ENCODE peak calls at places on chromosome 9, in seven cellular contexts. B is kidney tubule cell; C is mesenchymal stem cell; U is naive thymus-derived CD8-positive, alpha-beta T cell; D is putamen; P is upper lobe of right lung; G is kidney epithelial cell. S is an unnamed sample.
A peak's percentile ranks its signal among the peaks of the same experiment; 100 is the strongest.

GRCh38 chr9:3689555-3689954 is 163.8 kb upstream of the RFX3 start:
- DNase-seq in B (no peak), C (no peak), U (no peak), D (no peak), P (no peak), G (no peak), S (no peak)

GRCh38 chr9:7970666-7971335 is 171.2 kb upstream of the DMAC1 start:
- DNase-seq in B (peak; percentile 35), C (no peak), U (no peak), D (no peak), P (no peak), G (no peak), S (no peak)

GRCh38 chr9:105833271-105833975 is 139.1 kb downstream of the TMEM38B start:
- DNase-seq in B (no peak), C (no peak), U (no peak), D (no peak), P (no peak), G (no peak), S (no peak)

GRCh38 chr9:3401556-3401955 is 124.2 kb downstream of the RFX3 start:
- DNase-seq in B (no peak), C (no peak), U (no peak), D (no peak), P (no peak), G (no peak), S (no peak)

GRCh38 chr9:91905958-91906585 is 44.0 kb downstream of the ROR2 start:
- DNase-seq in B (no peak), C (no peak), U (peak; percentile 49), D (no peak), P (no peak), G (no peak), S (peak; percentile 35)

GRCh38 chr9:132744881-132745761 is 74.9 kb downstream of the GTF3C4 start:
- DNase-seq in B (no peak), C (peak; percentile 6), U (no peak), D (no peak), P (peak; percentile 28), G (no peak), S (no peak)

GRCh38 chr9:94630833-94631232 is 8.5 kb downstream of the FBP1 start:
- DNase-seq in B (no peak), C (no peak), U (no peak), D (no peak), P (no peak), G (no peak), S (no peak)

GRCh38 chr9:131677445-131678180 is 62.3 kb downstream of the RAPGEF1 start:
- DNase-seq in B (peak; percentile 66), C (peak; percentile 85), U (no peak), D (peak; percentile 36), P (no peak), G (no peak), S (no peak)

GRCh38 chr9:136170291-136170901 is 34.5 kb downstream of the LHX3 start:
- DNase-seq in B (peak; percentile 9), C (peak; percentile 5), U (peak; percentile 45), D (no peak), P (no peak), G (no peak), S (peak; percentile 29)

GRCh38 chr9:108039491-108039890 is 549.9 kb upstream of the KLF4 start:
- DNase-seq in B (peak; percentile 45), C (no peak), U (no peak), D (no peak), P (no peak), G (no peak), S (no peak)

GRCh38 chr9:133382507-133383141 is 6.5 kb downstream of the STKLD1 start:
- DNase-seq in B (no peak), C (no peak), U (no peak), D (no peak), P (no peak), G (no peak), S (no peak)

GRCh38 chr9:92887880-92888338 is 10.1 kb upstream of the ZNF484 start:
- DNase-seq in B (peak; percentile 54), C (no peak), U (peak; percentile 69), D (no peak), P (no peak), G (no peak), S (peak; percentile 45)

GRCh38 chr9:96418920-96419690 is 935 bp upstream of the ZNF367 start:
- DNase-seq in B (peak; percentile 89), C (no peak), U (no peak), D (peak; percentile 68), P (peak; percentile 89), G (no peak), S (no peak)

GRCh38 chr9:136004712-136005111 is 43.5 kb upstream of the UBAC1 start:
- DNase-seq in B (no peak), C (no peak), U (no peak), D (no peak), P (no peak), G (no peak), S (no peak)

GRCh38 chr9:99677281-99677680 is 144.4 kb upstream of the NR4A3 start:
- DNase-seq in B (no peak), C (peak; percentile 39), U (no peak), D (no peak), P (no peak), G (peak; percentile 5), S (no peak)

GRCh38 chr9:33943389-33943788 is 105.3 kb downstream of the UBAP2 start:
- DNase-seq in B (no peak), C (peak; percentile 20), U (no peak), D (no peak), P (no peak), G (no peak), S (no peak)

GRCh38 chr9:37746448-37747270 is 6.9 kb upstream of the TRMT10B start:
- DNase-seq in B (no peak), C (peak; percentile 83), U (no peak), D (no peak), P (no peak), G (no peak), S (no peak)

GRCh38 chr9:90880669-90881068 is 79.0 kb downstream of the SYK start:
- DNase-seq in B (no peak), C (no peak), U (no peak), D (no peak), P (no peak), G (no peak), S (no peak)

GRCh38 chr9:26756881-26757280 is 135.7 kb downstream of the CAAP1 start:
- DNase-seq in B (no peak), C (no peak), U (no peak), D (peak; percentile 15), P (no peak), G (no peak), S (no peak)

GRCh38 chr9:23768861-23769260 is 57.2 kb downstream of the ELAVL2 start:
- DNase-seq in B (no peak), C (no peak), U (no peak), D (no peak), P (no peak), G (no peak), S (no peak)

GRCh38 chr9:17807670-17808282 is 228.9 kb downstream of the SH3GL2 start:
- DNase-seq in B (peak; percentile 15), C (no peak), U (no peak), D (no peak), P (no peak), G (no peak), S (no peak)

GRCh38 chr9:89658401-89658800 is 53.6 kb downstream of the GADD45G start:
- DNase-seq in B (no peak), C (no peak), U (no peak), D (no peak), P (no peak), G (no peak), S (no peak)

GRCh38 chr9:93893899-93894690 is 61.1 kb downstream of the BARX1 start:
- DNase-seq in B (no peak), C (no peak), U (no peak), D (no peak), P (no peak), G (no peak), S (no peak)

GRCh38 chr9:130498918-130499698 is 54.3 kb downstream of the ASS1 start:
- DNase-seq in B (peak; percentile 15), C (no peak), U (no peak), D (no peak), P (no peak), G (no peak), S (no peak)